ENCODE peak calls at places on chromosomes 5 and 9, in six cellular contexts. One of them, this sample, is unnamed.

GRCh38 chr9:127162046-127162445 is 39.6 kb upstream of the ANGPTL2 start:
- DNase-seq in GM23248: no peak
- DNase-seq in psoas muscle: no peak
- DNase-seq in A549: no peak
- DNase-seq in left lung: no peak
- DNase-seq in OCI-LY7: peak
- DNase-seq in this sample: no peak

GRCh38 chr5:174281855-174282254 is 236.3 kb downstream of the NSG2 start:
- DNase-seq in GM23248: no peak
- DNase-seq in psoas muscle: no peak
- DNase-seq in A549: no peak
- DNase-seq in left lung: no peak
- DNase-seq in OCI-LY7: no peak
- DNase-seq in this sample: no peak

GRCh38 chr5:62547929-62548678 is 30.5 kb upstream of the LRRC70 start:
- DNase-seq in GM23248: no peak
- DNase-seq in psoas muscle: no peak
- DNase-seq in A549: no peak
- DNase-seq in left lung: no peak
- DNase-seq in OCI-LY7: peak
- DNase-seq in this sample: no peak

GRCh38 chr9:70406446-70406862 is 8.0 kb downstream of the KLF9 start:
- DNase-seq in GM23248: peak
- DNase-seq in psoas muscle: no peak
- DNase-seq in A549: no peak
- DNase-seq in left lung: no peak
- DNase-seq in OCI-LY7: no peak
- DNase-seq in this sample: no peak

GRCh38 chr5:83095973-83096539 is 18.7 kb downstream of the XRCC4 start:
- DNase-seq in GM23248: peak
- DNase-seq in psoas muscle: no peak
- DNase-seq in A549: peak
- DNase-seq in left lung: no peak
- DNase-seq in OCI-LY7: no peak
- DNase-seq in this sample: no peak

GRCh38 chr5:108472237-108472636 is 90.3 kb upstream of the FBXL17 start:
- DNase-seq in GM23248: peak
- DNase-seq in psoas muscle: no peak
- DNase-seq in A549: no peak
- DNase-seq in left lung: no peak
- DNase-seq in OCI-LY7: no peak
- DNase-seq in this sample: no peak

GRCh38 chr9:131733601-131734061 is 6.2 kb downstream of the RAPGEF1 start:
- DNase-seq in GM23248: peak
- DNase-seq in psoas muscle: peak
- DNase-seq in A549: peak
- DNase-seq in left lung: peak
- DNase-seq in OCI-LY7: no peak
- DNase-seq in this sample: no peak

GRCh38 chr5:20619606-20620005 is 631.6 kb upstream of the CDH18 start:
- DNase-seq in GM23248: no peak
- DNase-seq in psoas muscle: no peak
- DNase-seq in A549: no peak
- DNase-seq in left lung: no peak
- DNase-seq in OCI-LY7: no peak
- DNase-seq in this sample: no peak

GRCh38 chr5:173964491-173964890 is 24.5 kb upstream of the C5orf47 start:
- DNase-seq in GM23248: no peak
- DNase-seq in psoas muscle: no peak
- DNase-seq in A549: no peak
- DNase-seq in left lung: no peak
- DNase-seq in OCI-LY7: no peak
- DNase-seq in this sample: no peak

GRCh38 chr5:14551211-14551610 is 30.4 kb upstream of the OTULINL start:
- DNase-seq in GM23248: no peak
- DNase-seq in psoas muscle: no peak
- DNase-seq in A549: no peak
- DNase-seq in left lung: no peak
- DNase-seq in OCI-LY7: no peak
- DNase-seq in this sample: no peak

GRCh38 chr5:66307647-66308257 is 163.7 kb downstream of the SREK1 start:
- DNase-seq in GM23248: peak
- DNase-seq in psoas muscle: no peak
- DNase-seq in A549: peak
- DNase-seq in left lung: no peak
- DNase-seq in OCI-LY7: peak
- DNase-seq in this sample: no peak

GRCh38 chr5:31864015-31864414 is 225.1 kb downstream of the PDZD2 start:
- DNase-seq in GM23248: no peak
- DNase-seq in psoas muscle: no peak
- DNase-seq in A549: no peak
- DNase-seq in left lung: no peak
- DNase-seq in OCI-LY7: no peak
- DNase-seq in this sample: no peak

GRCh38 chr9:133071484-133072150 is 9.8 kb downstream of the CEL start:
- DNase-seq in GM23248: no peak
- DNase-seq in psoas muscle: no peak
- DNase-seq in A549: no peak
- DNase-seq in left lung: peak
- DNase-seq in OCI-LY7: no peak
- DNase-seq in this sample: no peak

GRCh38 chr5:134141346-134142050 is 27.0 kb downstream of the TCF7 start:
- DNase-seq in GM23248: peak
- DNase-seq in psoas muscle: no peak
- DNase-seq in A549: no peak
- DNase-seq in left lung: no peak
- DNase-seq in OCI-LY7: no peak
- DNase-seq in this sample: no peak

GRCh38 chr5:79975422-79975821 is 15.6 kb downstream of the MTX3 start:
- DNase-seq in GM23248: peak
- DNase-seq in psoas muscle: no peak
- DNase-seq in A549: no peak
- DNase-seq in left lung: no peak
- DNase-seq in OCI-LY7: no peak
- DNase-seq in this sample: no peak

GRCh38 chr5:131221888-131222287 is 42.0 kb upstream of the CDC42SE2 start:
- DNase-seq in GM23248: peak
- DNase-seq in psoas muscle: no peak
- DNase-seq in A549: no peak
- DNase-seq in left lung: no peak
- DNase-seq in OCI-LY7: no peak
- DNase-seq in this sample: no peak

GRCh38 chr5:163916376-163916775 is 411.0 kb downstream of the MAT2B start:
- DNase-seq in GM23248: no peak
- DNase-seq in psoas muscle: no peak
- DNase-seq in A549: no peak
- DNase-seq in left lung: no peak
- DNase-seq in OCI-LY7: peak
- DNase-seq in this sample: no peak

GRCh38 chr5:86675311-86675710 is 57.6 kb downstream of the COX7C start:
- DNase-seq in GM23248: no peak
- DNase-seq in psoas muscle: no peak
- DNase-seq in A549: no peak
- DNase-seq in left lung: no peak
- DNase-seq in OCI-LY7: no peak
- DNase-seq in this sample: no peak

GRCh38 chr5:87900419-87900818 is 368.2 kb downstream of the TMEM161B start:
- DNase-seq in GM23248: no peak
- DNase-seq in psoas muscle: no peak
- DNase-seq in A549: no peak
- DNase-seq in left lung: no peak
- DNase-seq in OCI-LY7: no peak
- DNase-seq in this sample: no peak

GRCh38 chr5:144467795-144468194 is 297.1 kb downstream of the KCTD16 start:
- DNase-seq in GM23248: peak
- DNase-seq in psoas muscle: no peak
- DNase-seq in A549: peak
- DNase-seq in left lung: no peak
- DNase-seq in OCI-LY7: no peak
- DNase-seq in this sample: no peak

GRCh38 chr5:84085387-84086041 is 299.2 kb downstream of the EDIL3 start:
- DNase-seq in GM23248: no peak
- DNase-seq in psoas muscle: no peak
- DNase-seq in A549: no peak
- DNase-seq in left lung: peak
- DNase-seq in OCI-LY7: no peak
- DNase-seq in this sample: no peak

GRCh38 chr9:94490465-94490864 is 64.4 kb upstream of the PCAT7 start:
- DNase-seq in GM23248: peak
- DNase-seq in psoas muscle: no peak
- DNase-seq in A549: no peak
- DNase-seq in left lung: no peak
- DNase-seq in OCI-LY7: no peak
- DNase-seq in this sample: no peak

GRCh38 chr5:173204185-173204979 is 30.6 kb downstream of the NKX2-5 start:
- DNase-seq in GM23248: peak
- DNase-seq in psoas muscle: no peak
- DNase-seq in A549: no peak
- DNase-seq in left lung: no peak
- DNase-seq in OCI-LY7: peak
- DNase-seq in this sample: no peak

GRCh38 chr5:2071562-2071961 is 188.8 kb upstream of the IRX4 start:
- DNase-seq in GM23248: no peak
- DNase-seq in psoas muscle: no peak
- DNase-seq in A549: no peak
- DNase-seq in left lung: no peak
- DNase-seq in OCI-LY7: no peak
- DNase-seq in this sample: no peak

GRCh38 chr9:87157366-87158031 is 210.2 kb upstream of the GAS1 start:
- DNase-seq in GM23248: peak
- DNase-seq in psoas muscle: no peak
- DNase-seq in A549: no peak
- DNase-seq in left lung: no peak
- DNase-seq in OCI-LY7: no peak
- DNase-seq in this sample: no peak

GRCh38 chr5:121533814-121534213 is 317.9 kb upstream of the FTMT start:
- DNase-seq in GM23248: no peak
- DNase-seq in psoas muscle: no peak
- DNase-seq in A549: no peak
- DNase-seq in left lung: no peak
- DNase-seq in OCI-LY7: no peak
- DNase-seq in this sample: no peak

DNA sequence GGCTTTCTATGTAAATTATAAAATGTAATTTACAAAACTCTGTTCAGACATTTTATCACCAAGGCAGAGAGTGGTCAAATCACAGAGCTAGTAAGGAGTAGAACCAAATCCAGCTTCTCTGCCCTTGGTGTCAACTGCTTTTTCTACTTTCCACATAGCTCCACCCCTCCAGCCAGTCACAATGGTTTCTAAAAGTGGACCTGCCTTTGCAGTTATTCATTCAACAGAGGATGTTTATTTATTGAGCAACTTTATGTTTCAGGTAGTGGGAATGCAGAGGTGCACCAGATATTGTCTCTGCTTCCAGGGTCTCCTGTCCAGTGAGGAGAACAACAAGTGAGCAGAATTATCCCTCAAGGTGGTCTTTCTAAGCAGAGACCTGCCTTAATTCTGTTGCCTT is 17.4 kb upstream of the PDCD1LG2 start:
- DNase-seq in GM23248: no peak
- DNase-seq in psoas muscle: no peak
- DNase-seq in A549: no peak
- DNase-seq in left lung: no peak
- DNase-seq in OCI-LY7: no peak
- DNase-seq in this sample: no peak
- H3K27ac ChIP-seq in GM23248: peak
- H3K27ac ChIP-seq in psoas muscle: no peak
- H3K27ac ChIP-seq in A549: peak
- H3K27ac ChIP-seq in left lung: peak
- H3K27ac ChIP-seq in OCI-LY7: no peak
- H3K27ac ChIP-seq in this sample: no peak

GRCh38 chr5:133054697-133055471 is 3.1 kb downstream of the HSPA4 start:
- DNase-seq in GM23248: no peak
- DNase-seq in psoas muscle: no peak
- DNase-seq in A549: no peak
- DNase-seq in left lung: no peak
- DNase-seq in OCI-LY7: no peak
- DNase-seq in this sample: no peak

GRCh38 chr5:133051117-133051546 is 681 bp upstream of the HSPA4 start:
- DNase-seq in GM23248: peak
- DNase-seq in psoas muscle: no peak
- DNase-seq in A549: no peak
- DNase-seq in left lung: no peak
- DNase-seq in OCI-LY7: no peak
- DNase-seq in this sample: no peak

GRCh38 chr5:133051547-133052316 is at the start of gene HSPA4:
- DNase-seq in GM23248: peak
- DNase-seq in psoas muscle: peak
- DNase-seq in A549: peak
- DNase-seq in left lung: peak
- DNase-seq in OCI-LY7: peak
- DNase-seq in this sample: peak

GRCh38 chr5:133052317-133053175 is 733 bp downstream of the HSPA4 start:
- DNase-seq in GM23248: peak
- DNase-seq in psoas muscle: peak
- DNase-seq in A549: peak
- DNase-seq in left lung: peak
- DNase-seq in OCI-LY7: peak
- DNase-seq in this sample: peak

GRCh38 chr5:133053463-133053862 is 1.6 kb downstream of the HSPA4 start:
- DNase-seq in GM23248: no peak
- DNase-seq in psoas muscle: no peak
- DNase-seq in A549: no peak
- DNase-seq in left lung: no peak
- DNase-seq in OCI-LY7: no peak
- DNase-seq in this sample: no peak
- H3K4me3 ChIP-seq in GM23248: peak
- H3K4me3 ChIP-seq in psoas muscle: peak
- H3K4me3 ChIP-seq in A549: peak
- H3K4me3 ChIP-seq in left lung: peak
- H3K4me3 ChIP-seq in OCI-LY7: peak
- H3K4me3 ChIP-seq in this sample: peak

GRCh38 chr9:115042781-115043509 is 75.0 kb downstream of the TNC start:
- DNase-seq in GM23248: peak
- DNase-seq in psoas muscle: no peak
- DNase-seq in A549: no peak
- DNase-seq in left lung: no peak
- DNase-seq in OCI-LY7: no peak
- DNase-seq in this sample: no peak
- H3K27ac ChIP-seq in GM23248: peak
- H3K27ac ChIP-seq in psoas muscle: no peak
- H3K27ac ChIP-seq in A549: no peak
- H3K27ac ChIP-seq in left lung: no peak
- H3K27ac ChIP-seq in OCI-LY7: no peak
- H3K27ac ChIP-seq in this sample: no peak

DNA sequence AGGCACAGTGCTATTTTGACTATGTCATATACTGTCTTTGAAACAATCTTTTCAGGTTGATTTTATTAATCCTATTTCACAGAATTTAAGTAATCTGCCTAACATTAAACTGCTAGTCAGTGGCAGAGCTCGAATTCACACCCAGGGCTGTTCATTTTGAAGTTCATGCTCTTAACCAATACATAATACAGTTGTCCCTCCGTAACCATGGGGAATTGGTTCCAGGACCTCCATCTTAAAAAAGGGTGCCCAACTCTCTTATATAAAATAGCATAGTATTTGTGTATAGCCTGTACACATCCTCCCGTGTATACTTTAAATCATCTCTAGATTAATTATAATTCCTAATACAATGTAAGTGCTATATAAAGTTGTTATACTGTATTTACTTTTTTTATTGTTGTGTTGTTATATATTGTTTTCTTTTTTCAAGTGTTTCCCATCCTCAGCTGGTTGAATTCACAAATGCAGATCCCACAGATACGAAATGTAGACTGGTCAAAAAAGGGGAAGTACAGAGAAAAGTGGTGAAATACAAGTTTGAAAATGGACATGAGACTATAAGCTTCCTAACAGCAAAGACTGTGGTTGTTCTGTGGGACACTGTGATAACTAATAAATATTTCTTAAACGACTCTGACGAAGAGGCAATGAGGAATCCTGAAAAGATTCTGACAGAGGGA is 18.3 kb downstream of the RFX3 start:
- DNase-seq in GM23248: no peak
- DNase-seq in psoas muscle: no peak
- DNase-seq in A549: no peak
- DNase-seq in left lung: no peak
- DNase-seq in OCI-LY7: peak
- DNase-seq in this sample: no peak
- H3K4me3 ChIP-seq in GM23248: no peak
- H3K4me3 ChIP-seq in psoas muscle: peak
- H3K4me3 ChIP-seq in A549: peak
- H3K4me3 ChIP-seq in left lung: peak
- H3K4me3 ChIP-seq in OCI-LY7: peak
- H3K4me3 ChIP-seq in this sample: no peak

This sample was measured in left ventricle myocardium inferior.